ENCODE peak calls at places on chromosomes 16 and 17, in eight cellular contexts. P is activated CD4-positive, alpha-beta T cell treated with anti-CD3 and anti-CD28 coated beads, Interleukin-2, amount 10 ng/mL, durations not matched to agents 7 days and 5 days; I is stimulated activated CD8-positive, alpha-beta memory T cell treated with anti-CD3 and anti-CD28 coated beads, Interleukin-4, amount 100 ng/mL, for 24 hours; K is GM10248; Q is fibroblast of pulmonary artery; C is Caco-2; H is NCI-H226; M is effector memory CD4-positive, alpha-beta T cell. N is an unnamed sample.

GRCh38 chr16:67000384-67001158 is 12.2 kb downstream of the CES4A start:
- DNase-seq in H (no peak), C (peak), M (peak), P (peak), Q (peak), K (peak), I (peak), N (no peak)

GRCh38 chr17:19238167-19238505 is 970 bp downstream of the EPN2 start:
- DNase-seq in M (no peak), Q (no peak), K (peak), C (peak), P (no peak), I (no peak), H (no peak), N (peak)

GRCh38 chr16:46922239-46922638 is 38.1 kb downstream of the GPT2 start:
- DNase-seq in C (no peak), Q (no peak), K (no peak), H (no peak), M (no peak), I (no peak), P (no peak), N (no peak)

GRCh38 chr16:81523387-81524115 is 78.9 kb downstream of the CMIP start:
- DNase-seq in H (peak), I (no peak), P (no peak), C (no peak), K (no peak), M (peak), Q (peak), N (no peak)

GRCh38 chr16:69613283-69614154 is 47.8 kb downstream of the NFAT5 start:
- DNase-seq in Q (peak), I (no peak), M (no peak), H (no peak), P (no peak), C (peak), K (peak), N (no peak)

GRCh38 chr16:67022531-67023214 is 6.3 kb upstream of the CBFB start:
- DNase-seq in H (peak), P (no peak), K (no peak), I (no peak), Q (peak), C (no peak), M (no peak), N (no peak)

GRCh38 chr16:86335266-86336172 is 174.8 kb upstream of the FOXF1 start:
- DNase-seq in P (no peak), K (no peak), Q (no peak), C (no peak), M (no peak), I (no peak), H (no peak), N (no peak)

GRCh38 chr16:19520861-19521331 is 1.0 kb downstream of the GDE1 start:
- DNase-seq in P (no peak), C (no peak), K (peak), H (peak), Q (peak), I (no peak), M (no peak), N (no peak)

GRCh38 chr17:40329981-40330794 is 21.2 kb downstream of the RARA start:
- DNase-seq in I (no peak), C (no peak), Q (no peak), P (no peak), M (no peak), H (no peak), K (no peak), N (no peak)

GRCh38 chr16:24977673-24978065 is 37.5 kb downstream of the ARHGAP17 start:
- DNase-seq in K (no peak), Q (peak), I (no peak), P (no peak), M (no peak), H (peak), C (no peak), N (no peak)

GRCh38 chr17:50589112-50589712 is 28.7 kb downstream of the CACNA1G start:
- DNase-seq in H (no peak), M (no peak), K (no peak), P (no peak), C (no peak), Q (no peak), I (no peak), N (no peak)

GRCh38 chr17:74360993-74361612 is 565 bp downstream of the BTBD17 start:
- DNase-seq in H (no peak), I (no peak), C (no peak), M (no peak), Q (peak), K (no peak), P (no peak), N (no peak)

GRCh38 chr16:7150230-7150629 is 182.4 kb upstream of the RBFOX1 start:
- DNase-seq in H (no peak), C (no peak), Q (no peak), I (no peak), P (no peak), K (no peak), M (no peak), N (no peak)

GRCh38 chr16:81940781-81941560 is 70.3 kb downstream of the SDR42E1 start:
- DNase-seq in K (no peak), Q (peak), C (peak), I (no peak), P (no peak), M (no peak), H (peak), N (peak)

GRCh38 chr17:77257169-77257568 is 116.4 kb downstream of the SEC14L1 start:
- DNase-seq in M (no peak), P (no peak), Q (no peak), I (no peak), H (no peak), C (no peak), K (no peak), N (no peak)

GRCh38 chr16:12191102-12191501 is 214.6 kb downstream of the SNX29 start:
- DNase-seq in H (no peak), K (no peak), P (no peak), I (no peak), C (no peak), M (no peak), Q (no peak), N (no peak)

GRCh38 chr16:4904108-4904941 is 32.6 kb downstream of the PPL start:
- DNase-seq in M (no peak), Q (no peak), P (no peak), H (no peak), I (no peak), C (no peak), K (no peak), N (no peak)

GRCh38 chr17:9432121-9432866 is 143.3 kb downstream of the STX8 start:
- DNase-seq in C (no peak), H (no peak), I (no peak), K (peak), Q (no peak), P (no peak), M (no peak), N (no peak)

GRCh38 chr17:45248132-45248936 is 13.6 kb downstream of the SPATA32 start:
- DNase-seq in M (peak), H (peak), Q (no peak), C (peak), P (peak), K (peak), I (peak), N (no peak)

GRCh38 chr17:20234266-20234665 is 225.1 kb downstream of the SPECC1 start:
- DNase-seq in Q (no peak), M (no peak), C (no peak), I (peak), P (peak), K (no peak), H (no peak), N (no peak)

GRCh38 chr17:54864636-54865420 is 35.8 kb upstream of the TOM1L1 start:
- DNase-seq in P (no peak), I (no peak), C (no peak), M (no peak), K (no peak), H (no peak), Q (no peak), N (no peak)

GRCh38 chr17:60583008-60583407 is 17.0 kb upstream of the PPM1D start:
- DNase-seq in Q (no peak), K (no peak), H (no peak), C (no peak), P (no peak), M (no peak), I (no peak), N (no peak)

GRCh38 chr16:84484579-84485254 is 19.7 kb downstream of the MEAK7 start:
- DNase-seq in P (peak), M (no peak), H (no peak), I (no peak), Q (peak), K (no peak), C (peak), N (peak)

GRCh38 chr16:87791295-87792204 is 25.8 kb upstream of the KLHDC4 start:
- DNase-seq in I (no peak), M (no peak), Q (no peak), P (no peak), K (peak), H (no peak), C (no peak), N (no peak)

GRCh38 chr16:6019490-6019991 is 921.9 kb upstream of the EEF2KMT start:
- DNase-seq in K (no peak), P (no peak), M (no peak), H (no peak), Q (no peak), I (no peak), C (no peak), N (no peak)

GRCh38 chr17:56297142-56297541 is 143.9 kb downstream of the ANKFN1 start:
- DNase-seq in P (peak), H (no peak), K (no peak), M (no peak), C (no peak), Q (no peak), I (no peak), N (no peak)

GRCh38 chr17:78034429-78035091 is 76.1 kb downstream of the TNRC6C start:
- DNase-seq in K (no peak), H (peak), Q (peak), M (no peak), I (no peak), C (no peak), P (no peak), N (no peak)

GRCh38 chr17:48907713-48908046 is 527 bp upstream of the UBE2Z start:
- DNase-seq in M (no peak), P (no peak), H (peak), K (no peak), Q (peak), C (no peak), I (no peak), N (no peak)

GRCh38 chr16:28845173-28846079 is 722 bp downstream of the TUFM start:
- DNase-seq in I (peak), Q (peak), P (peak), H (peak), M (no peak), C (peak), K (peak), N (no peak)